ENCODE peak calls at places on chromosome 7, in ten cellular contexts. I, V, F, H, K, S, B, G, U and N are unnamed samples.

GRCh38 chr7:151819826-151820225 is 57.1 kb downstream of the PRKAG2 start:
- DNase-seq in S (no peak), G (no peak), I (peak), V (no peak), H (no peak), F (no peak), K (no peak), B (no peak), U (no peak), N (no peak)

GRCh38 chr7:139230484-139230773 is 608 bp upstream of the UBN2 start:
- DNase-seq in F (no peak), K (no peak), H (no peak), V (no peak), B (no peak), U (no peak), G (no peak), S (no peak), I (no peak), N (no peak)

GRCh38 chr7:157603716-157604115 is 266.9 kb downstream of the DNAJB6 start:
- DNase-seq in H (no peak), B (no peak), U (no peak), I (no peak), K (peak), G (no peak), V (no peak), S (no peak), F (no peak), N (no peak)

GRCh38 chr7:115034515-115034914 is 112.6 kb downstream of the MDFIC start:
- DNase-seq in I (no peak), G (no peak), V (no peak), K (no peak), U (no peak), S (no peak), H (no peak), B (no peak), F (no peak), N (no peak)

GRCh38 chr7:98175260-98175604 is 36.0 kb upstream of the BHLHA15 start:
- DNase-seq in H (no peak), V (no peak), F (no peak), K (no peak), U (no peak), S (no peak), B (no peak), G (no peak), I (no peak), N (no peak)

GRCh38 chr7:66921918-66922486 is 977 bp downstream of the TMEM248 start:
- DNase-seq in I (peak), H (no peak), U (no peak), V (peak), S (no peak), F (peak), K (no peak), B (no peak), G (no peak), N (no peak)

GRCh38 chr7:49630513-49630912 is 142.9 kb upstream of the VWC2 start:
- DNase-seq in V (no peak), F (no peak), H (no peak), U (no peak), K (no peak), S (no peak), I (peak), B (no peak), G (no peak), N (no peak)

GRCh38 chr7:99928994-99929729 is at the start of gene GJC3:
- DNase-seq in V (peak), H (peak), B (no peak), G (peak), F (peak), U (peak), I (peak), S (peak), K (peak), N (no peak)

GRCh38 chr7:80659120-80660055 is 20.9 kb downstream of the CD36 start:
- DNase-seq in K (no peak), H (no peak), G (no peak), V (peak), F (no peak), B (no peak), S (no peak), I (peak), U (no peak), N (no peak)

GRCh38 chr7:79332091-79332490 is 121.4 kb downstream of the MAGI2 start:
- DNase-seq in F (no peak), I (no peak), K (no peak), H (no peak), V (no peak), B (no peak), G (no peak), U (no peak), S (no peak), N (no peak)

GRCh38 chr7:140062528-140063299 is at the start of gene PARP12:
- DNase-seq in S (peak), K (peak), F (peak), B (peak), V (peak), G (peak), U (peak), H (peak), I (peak), N (peak)

GRCh38 chr7:25840209-25840792 is 311.7 kb upstream of the NFE2L3 start:
- DNase-seq in G (no peak), I (peak), S (no peak), F (no peak), B (no peak), U (no peak), H (peak), V (no peak), K (no peak), N (no peak)

GRCh38 chr7:22725585-22725984 is 1.4 kb upstream of the IL6 start:
- DNase-seq in I (no peak), V (peak), U (peak), G (no peak), F (no peak), S (no peak), H (no peak), B (no peak), K (no peak), N (no peak)

GRCh38 chr7:29987821-29988317 is 1.7 kb downstream of the SCRN1 start:
- DNase-seq in H (no peak), G (no peak), S (no peak), F (no peak), B (peak), V (peak), U (peak), K (no peak), I (no peak), N (no peak)

GRCh38 chr7:46776790-46777189 is 805.1 kb downstream of the TNS3 start:
- DNase-seq in H (no peak), I (peak), K (no peak), V (peak), G (no peak), U (no peak), F (no peak), B (no peak), S (no peak), N (no peak)

GRCh38 chr7:31735991-31736982 is 49.3 kb downstream of the PPP1R17 start:
- DNase-seq in S (peak), H (peak), I (peak), F (no peak), K (no peak), G (peak), V (peak), B (no peak), U (peak), N (no peak)